ENCODE peak calls at places on chromosomes 1 and 21, in nine cellular contexts. One of them, this sample, is unnamed.

GRCh38 chr1:1348420-1349255 is 580 bp downstream of the DVL1 start:
- DNase-seq in HFF-Myc: no peak
- DNase-seq in GM23338: peak
- DNase-seq in AG04450: no peak
- DNase-seq in mammary epithelial cell: peak
- DNase-seq in fibroblast of the aortic adventitia: peak
- DNase-seq in astrocyte: no peak
- DNase-seq in prostate gland: no peak
- DNase-seq in SK-N-SH: peak
- DNase-seq in this sample: peak

GRCh38 chr1:193631306-193631705 is 444.9 kb upstream of the B3GALT2 start:
- DNase-seq in astrocyte: no peak
- DNase-seq in AG04450: no peak
- DNase-seq in mammary epithelial cell: no peak
- DNase-seq in GM23338: no peak
- DNase-seq in fibroblast of the aortic adventitia: no peak
- DNase-seq in SK-N-SH: no peak
- DNase-seq in HFF-Myc: no peak
- DNase-seq in prostate gland: no peak
- DNase-seq in this sample: no peak

GRCh38 chr1:8816831-8817412 is 518 bp downstream of the RERE start:
- DNase-seq in fibroblast of the aortic adventitia: no peak
- DNase-seq in mammary epithelial cell: peak
- DNase-seq in prostate gland: no peak
- DNase-seq in GM23338: peak
- DNase-seq in AG04450: no peak
- DNase-seq in HFF-Myc: no peak
- DNase-seq in astrocyte: no peak
- DNase-seq in SK-N-SH: peak
- DNase-seq in this sample: no peak

GRCh38 chr1:155084722-155085503 is 6.3 kb downstream of the EFNA3 start:
- DNase-seq in AG04450: peak
- DNase-seq in prostate gland: peak
- DNase-seq in astrocyte: peak
- DNase-seq in fibroblast of the aortic adventitia: peak
- DNase-seq in SK-N-SH: peak
- DNase-seq in mammary epithelial cell: peak
- DNase-seq in HFF-Myc: peak
- DNase-seq in GM23338: peak
- DNase-seq in this sample: peak

GRCh38 chr1:228226956-228227791 is 19.3 kb downstream of the OBSCN start:
- DNase-seq in astrocyte: peak
- DNase-seq in fibroblast of the aortic adventitia: no peak
- DNase-seq in HFF-Myc: no peak
- DNase-seq in GM23338: no peak
- DNase-seq in mammary epithelial cell: no peak
- DNase-seq in AG04450: no peak
- DNase-seq in prostate gland: no peak
- DNase-seq in SK-N-SH: no peak
- DNase-seq in this sample: peak

GRCh38 chr21:45513741-45514310 is 28.4 kb downstream of the SLC19A1 start:
- DNase-seq in GM23338: no peak
- DNase-seq in AG04450: no peak
- DNase-seq in prostate gland: no peak
- DNase-seq in astrocyte: no peak
- DNase-seq in SK-N-SH: no peak
- DNase-seq in fibroblast of the aortic adventitia: no peak
- DNase-seq in HFF-Myc: no peak
- DNase-seq in mammary epithelial cell: no peak
- DNase-seq in this sample: no peak

GRCh38 chr1:221165331-221166161 is 286.3 kb downstream of the HLX start:
- DNase-seq in GM23338: no peak
- DNase-seq in astrocyte: peak
- DNase-seq in prostate gland: no peak
- DNase-seq in fibroblast of the aortic adventitia: peak
- DNase-seq in AG04450: no peak
- DNase-seq in SK-N-SH: peak
- DNase-seq in mammary epithelial cell: no peak
- DNase-seq in HFF-Myc: no peak
- DNase-seq in this sample: no peak

GRCh38 chr1:19220080-19220846 is 10.2 kb upstream of the UBR4 start:
- DNase-seq in AG04450: no peak
- DNase-seq in prostate gland: no peak
- DNase-seq in SK-N-SH: no peak
- DNase-seq in fibroblast of the aortic adventitia: no peak
- DNase-seq in mammary epithelial cell: no peak
- DNase-seq in HFF-Myc: no peak
- DNase-seq in astrocyte: no peak
- DNase-seq in GM23338: no peak
- DNase-seq in this sample: no peak

GRCh38 chr1:85692730-85693314 is 15.4 kb downstream of the ZNHIT6 start:
- DNase-seq in fibroblast of the aortic adventitia: peak
- DNase-seq in AG04450: peak
- DNase-seq in prostate gland: no peak
- DNase-seq in GM23338: peak
- DNase-seq in HFF-Myc: peak
- DNase-seq in SK-N-SH: no peak
- DNase-seq in astrocyte: peak
- DNase-seq in mammary epithelial cell: peak
- DNase-seq in this sample: peak

GRCh38 chr1:101203812-101204540 is 32.8 kb upstream of the S1PR1 start:
- DNase-seq in prostate gland: no peak
- DNase-seq in astrocyte: peak
- DNase-seq in mammary epithelial cell: no peak
- DNase-seq in GM23338: no peak
- DNase-seq in HFF-Myc: no peak
- DNase-seq in fibroblast of the aortic adventitia: peak
- DNase-seq in AG04450: no peak
- DNase-seq in SK-N-SH: peak
- DNase-seq in this sample: peak

GRCh38 chr1:16242556-16243407 is 5.8 kb upstream of the CPLANE2 start:
- DNase-seq in GM23338: no peak
- DNase-seq in mammary epithelial cell: no peak
- DNase-seq in AG04450: no peak
- DNase-seq in HFF-Myc: no peak
- DNase-seq in SK-N-SH: no peak
- DNase-seq in fibroblast of the aortic adventitia: no peak
- DNase-seq in astrocyte: no peak
- DNase-seq in prostate gland: no peak
- DNase-seq in this sample: no peak

GRCh38 chr1:23216771-23217420 is 406 bp downstream of the HTR1D start:
- DNase-seq in prostate gland: no peak
- DNase-seq in GM23338: peak
- DNase-seq in SK-N-SH: peak
- DNase-seq in astrocyte: no peak
- DNase-seq in mammary epithelial cell: no peak
- DNase-seq in HFF-Myc: no peak
- DNase-seq in AG04450: no peak
- DNase-seq in fibroblast of the aortic adventitia: no peak
- DNase-seq in this sample: no peak

GRCh38 chr1:150080784-150081183 is 13.2 kb downstream of the VPS45 start:
- DNase-seq in astrocyte: no peak
- DNase-seq in mammary epithelial cell: no peak
- DNase-seq in AG04450: no peak
- DNase-seq in SK-N-SH: no peak
- DNase-seq in HFF-Myc: no peak
- DNase-seq in prostate gland: no peak
- DNase-seq in fibroblast of the aortic adventitia: no peak
- DNase-seq in GM23338: no peak
- DNase-seq in this sample: no peak

GRCh38 chr1:224644553-224645154 is 28.5 kb downstream of the CNIH3 start:
- DNase-seq in AG04450: no peak
- DNase-seq in HFF-Myc: no peak
- DNase-seq in mammary epithelial cell: peak
- DNase-seq in astrocyte: no peak
- DNase-seq in GM23338: peak
- DNase-seq in SK-N-SH: peak
- DNase-seq in fibroblast of the aortic adventitia: peak
- DNase-seq in prostate gland: peak
- DNase-seq in this sample: no peak

GRCh38 chr1:228937851-228938247 is 202.6 kb downstream of the RHOU start:
- DNase-seq in AG04450: no peak
- DNase-seq in prostate gland: no peak
- DNase-seq in GM23338: peak
- DNase-seq in HFF-Myc: no peak
- DNase-seq in astrocyte: no peak
- DNase-seq in SK-N-SH: no peak
- DNase-seq in mammary epithelial cell: no peak
- DNase-seq in fibroblast of the aortic adventitia: peak
- DNase-seq in this sample: no peak

GRCh38 chr21:45590726-45591618 is 48.7 kb upstream of the SLC19A1 start:
- DNase-seq in HFF-Myc: no peak
- DNase-seq in mammary epithelial cell: peak
- DNase-seq in astrocyte: no peak
- DNase-seq in prostate gland: no peak
- DNase-seq in AG04450: no peak
- DNase-seq in SK-N-SH: no peak
- DNase-seq in GM23338: peak
- DNase-seq in fibroblast of the aortic adventitia: no peak
- DNase-seq in this sample: no peak

GRCh38 chr1:116488052-116488451 is 82.8 kb downstream of the CD58 start:
- DNase-seq in SK-N-SH: no peak
- DNase-seq in HFF-Myc: no peak
- DNase-seq in GM23338: no peak
- DNase-seq in mammary epithelial cell: peak
- DNase-seq in AG04450: no peak
- DNase-seq in prostate gland: no peak
- DNase-seq in astrocyte: no peak
- DNase-seq in fibroblast of the aortic adventitia: no peak
- DNase-seq in this sample: peak

DNA sequence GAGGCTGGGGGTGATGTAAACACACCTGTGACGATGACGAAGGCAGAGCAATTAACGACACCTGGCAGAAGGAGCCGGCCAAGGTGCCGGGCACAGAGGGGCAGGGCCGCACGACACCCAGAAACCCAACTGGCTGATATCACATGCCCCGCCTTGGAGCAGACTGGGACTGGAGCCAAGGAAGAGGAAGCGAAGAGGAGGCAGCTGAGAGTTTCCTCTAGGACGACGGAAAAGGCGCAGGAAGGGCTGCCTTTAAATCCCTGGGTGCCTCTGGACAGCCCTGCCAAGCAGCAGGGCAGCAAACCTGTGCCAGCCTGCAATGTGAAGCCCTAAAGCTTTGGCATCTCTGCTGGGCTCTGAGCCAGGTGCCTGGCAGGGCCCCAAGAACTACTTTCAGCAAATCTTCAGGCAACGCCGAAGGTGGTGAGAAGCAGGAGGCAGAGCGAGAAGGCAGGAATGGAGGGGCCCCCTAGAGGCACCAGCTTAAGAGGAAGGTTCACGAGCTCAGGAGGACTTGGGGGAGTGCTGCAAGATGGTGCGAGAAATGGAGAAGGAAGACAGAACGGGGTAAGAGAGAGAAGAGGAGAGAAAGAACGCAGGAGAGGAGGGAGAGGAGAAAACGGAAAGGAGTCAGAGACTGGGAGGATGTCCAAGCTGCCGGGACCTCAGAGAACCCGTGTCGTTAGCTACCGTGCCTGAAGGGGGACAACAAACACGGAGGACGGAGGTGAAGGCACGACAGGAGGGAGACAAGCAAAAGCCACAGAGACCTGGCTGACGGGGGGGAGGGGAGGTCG is 25.3 kb upstream of the PEF1 start:
- DNase-seq in astrocyte: peak
- DNase-seq in mammary epithelial cell: peak
- DNase-seq in SK-N-SH: peak
- DNase-seq in HFF-Myc: no peak
- DNase-seq in GM23338: peak
- DNase-seq in AG04450: no peak
- DNase-seq in prostate gland: peak
- DNase-seq in fibroblast of the aortic adventitia: peak
- DNase-seq in this sample: peak
- TF ChIP-seq CTCF in astrocyte: peak
- TF ChIP-seq CTCF in mammary epithelial cell: peak
- TF ChIP-seq CTCF in SK-N-SH: peak
- TF ChIP-seq CTCF in HFF-Myc: no peak
- TF ChIP-seq CTCF in GM23338: peak
- TF ChIP-seq CTCF in AG04450: peak
- TF ChIP-seq CTCF in prostate gland: no peak
- TF ChIP-seq CTCF in fibroblast of the aortic adventitia: no peak
- TF ChIP-seq CTCF in this sample: peak

GRCh38 chr1:160652924-160653619 is 6.2 kb upstream of the SLAMF1 start:
- DNase-seq in mammary epithelial cell: no peak
- DNase-seq in prostate gland: no peak
- DNase-seq in HFF-Myc: no peak
- DNase-seq in fibroblast of the aortic adventitia: no peak
- DNase-seq in GM23338: no peak
- DNase-seq in SK-N-SH: no peak
- DNase-seq in AG04450: no peak
- DNase-seq in astrocyte: no peak
- DNase-seq in this sample: no peak
- H3K4me3 ChIP-seq in mammary epithelial cell: no peak
- H3K4me3 ChIP-seq in prostate gland: no peak
- H3K4me3 ChIP-seq in HFF-Myc: no peak
- H3K4me3 ChIP-seq in fibroblast of the aortic adventitia: no peak
- H3K4me3 ChIP-seq in GM23338: no peak
- H3K4me3 ChIP-seq in SK-N-SH: no peak
- H3K4me3 ChIP-seq in AG04450: no peak
- H3K4me3 ChIP-seq in astrocyte: no peak
- H3K4me3 ChIP-seq in this sample: no peak

DNA sequence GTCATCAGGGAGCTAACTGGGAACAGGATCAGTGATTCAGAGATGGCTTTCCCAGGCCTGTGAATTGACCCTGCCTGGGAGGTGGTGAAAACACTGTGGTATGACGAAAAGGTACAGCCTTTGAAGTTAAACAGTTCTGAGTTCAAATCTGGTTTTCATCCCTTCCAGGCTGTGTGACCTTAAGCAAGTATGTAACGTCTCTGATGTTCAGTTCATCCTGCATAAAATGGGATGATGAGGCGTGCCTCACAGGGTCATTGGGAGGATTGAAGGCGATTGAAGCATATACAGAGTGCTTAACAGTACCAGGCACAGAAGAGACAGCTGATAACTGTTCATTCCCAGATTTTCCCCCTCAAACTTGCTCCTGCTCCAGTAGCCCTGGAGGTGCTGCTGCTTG is 11.0 kb downstream of the KCNC4 start:
- DNase-seq in AG04450: no peak
- DNase-seq in HFF-Myc: no peak
- DNase-seq in SK-N-SH: no peak
- DNase-seq in prostate gland: no peak
- DNase-seq in mammary epithelial cell: no peak
- DNase-seq in GM23338: no peak
- DNase-seq in fibroblast of the aortic adventitia: no peak
- DNase-seq in astrocyte: no peak
- DNase-seq in this sample: no peak
- TF ChIP-seq CTCF in AG04450: no peak
- TF ChIP-seq CTCF in HFF-Myc: no peak
- TF ChIP-seq CTCF in SK-N-SH: no peak
- TF ChIP-seq CTCF in prostate gland: no peak
- TF ChIP-seq CTCF in mammary epithelial cell: no peak
- TF ChIP-seq CTCF in GM23338: no peak
- TF ChIP-seq CTCF in fibroblast of the aortic adventitia: no peak
- TF ChIP-seq CTCF in astrocyte: no peak
- TF ChIP-seq CTCF in this sample: no peak

DNA sequence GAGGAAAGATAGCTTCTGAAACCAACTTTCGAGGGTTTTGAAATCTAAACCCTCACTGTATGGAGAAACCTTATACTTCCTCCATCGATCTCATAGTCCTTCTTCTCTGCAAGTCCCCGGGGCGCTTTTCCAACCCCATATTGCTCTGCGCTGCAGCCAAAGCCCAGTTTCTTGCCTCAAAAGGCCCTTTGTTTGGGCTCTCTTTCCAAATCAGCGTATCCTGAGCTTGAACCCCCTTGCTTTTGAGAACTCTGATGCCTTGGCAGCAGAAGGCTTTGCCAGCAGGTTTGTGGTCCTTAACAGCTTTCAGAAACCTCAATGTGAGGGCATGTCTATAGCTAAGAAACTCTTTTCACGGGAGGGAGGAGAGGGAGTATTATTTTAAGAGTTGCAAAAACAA is 21.6 kb downstream of the PLPP3 start:
- DNase-seq in fibroblast of the aortic adventitia: no peak
- DNase-seq in prostate gland: no peak
- DNase-seq in AG04450: no peak
- DNase-seq in SK-N-SH: no peak
- DNase-seq in astrocyte: no peak
- DNase-seq in HFF-Myc: no peak
- DNase-seq in mammary epithelial cell: no peak
- DNase-seq in GM23338: no peak
- DNase-seq in this sample: no peak
- H3K4me3 ChIP-seq in fibroblast of the aortic adventitia: no peak
- H3K4me3 ChIP-seq in prostate gland: no peak
- H3K4me3 ChIP-seq in AG04450: no peak
- H3K4me3 ChIP-seq in SK-N-SH: no peak
- H3K4me3 ChIP-seq in astrocyte: no peak
- H3K4me3 ChIP-seq in HFF-Myc: no peak
- H3K4me3 ChIP-seq in mammary epithelial cell: no peak
- H3K4me3 ChIP-seq in GM23338: no peak
- H3K4me3 ChIP-seq in this sample: no peak

This sample was measured in foreskin fibroblast.